ENCODE peak calls at places on chromosomes 7 and 10, in five cellular contexts. One of them, this sample, is unnamed.

GRCh38 chr10:3869036-3869435 is 84.0 kb upstream of the KLF6 start:
- DNase-seq in T-helper 2 cell treated with Interferon-gamma antibody and Interleukin-4, amounts not matched to agents 5 μg/mL and 100 μg/mL, for 36 hours: peak
- DNase-seq in substantia nigra: no peak
- DNase-seq in activated CD4-positive, alpha-beta T cell treated with anti-CD3 and anti-CD28 coated beads, Interleukin-2, amount 50 U/mL, for 24 hours: no peak
- DNase-seq in T-cell: no peak
- DNase-seq in this sample: no peak

GRCh38 chr10:102919237-102919959 is 1.3 kb downstream of the CNNM2 start:
- DNase-seq in T-cell: no peak
- DNase-seq in T-helper 2 cell treated with Interferon-gamma antibody and Interleukin-4, amounts not matched to agents 5 μg/mL and 100 μg/mL, for 36 hours: no peak
- DNase-seq in activated CD4-positive, alpha-beta T cell treated with anti-CD3 and anti-CD28 coated beads, Interleukin-2, amount 50 U/mL, for 24 hours: no peak
- DNase-seq in substantia nigra: no peak
- DNase-seq in this sample: no peak

GRCh38 chr7:76133839-76134238 is 67.9 kb upstream of the SRRM3 start:
- DNase-seq in T-cell: no peak
- DNase-seq in T-helper 2 cell treated with Interferon-gamma antibody and Interleukin-4, amounts not matched to agents 5 μg/mL and 100 μg/mL, for 36 hours: no peak
- DNase-seq in activated CD4-positive, alpha-beta T cell treated with anti-CD3 and anti-CD28 coated beads, Interleukin-2, amount 50 U/mL, for 24 hours: no peak
- DNase-seq in substantia nigra: no peak
- DNase-seq in this sample: no peak

GRCh38 chr10:125148021-125148439 is 12.3 kb downstream of the CTBP2 start:
- DNase-seq in T-cell: no peak
- DNase-seq in T-helper 2 cell treated with Interferon-gamma antibody and Interleukin-4, amounts not matched to agents 5 μg/mL and 100 μg/mL, for 36 hours: no peak
- DNase-seq in activated CD4-positive, alpha-beta T cell treated with anti-CD3 and anti-CD28 coated beads, Interleukin-2, amount 50 U/mL, for 24 hours: no peak
- DNase-seq in substantia nigra: no peak
- DNase-seq in this sample: no peak

GRCh38 chr10:77873558-77874380 is 52.8 kb downstream of the DLG5 start:
- DNase-seq in activated CD4-positive, alpha-beta T cell treated with anti-CD3 and anti-CD28 coated beads, Interleukin-2, amount 50 U/mL, for 24 hours: no peak
- DNase-seq in T-cell: peak
- DNase-seq in T-helper 2 cell treated with Interferon-gamma antibody and Interleukin-4, amounts not matched to agents 5 μg/mL and 100 μg/mL, for 36 hours: peak
- DNase-seq in substantia nigra: no peak
- DNase-seq in this sample: no peak

GRCh38 chr10:31034041-31034918 is 2.6 kb upstream of the ZNF438 start:
- DNase-seq in activated CD4-positive, alpha-beta T cell treated with anti-CD3 and anti-CD28 coated beads, Interleukin-2, amount 50 U/mL, for 24 hours: no peak
- DNase-seq in T-cell: no peak
- DNase-seq in T-helper 2 cell treated with Interferon-gamma antibody and Interleukin-4, amounts not matched to agents 5 μg/mL and 100 μg/mL, for 36 hours: no peak
- DNase-seq in substantia nigra: no peak
- DNase-seq in this sample: no peak

GRCh38 chr7:13016633-13017324 is 329.3 kb downstream of the ARL4A start:
- DNase-seq in substantia nigra: no peak
- DNase-seq in T-cell: no peak
- DNase-seq in T-helper 2 cell treated with Interferon-gamma antibody and Interleukin-4, amounts not matched to agents 5 μg/mL and 100 μg/mL, for 36 hours: no peak
- DNase-seq in activated CD4-positive, alpha-beta T cell treated with anti-CD3 and anti-CD28 coated beads, Interleukin-2, amount 50 U/mL, for 24 hours: no peak
- DNase-seq in this sample: no peak

GRCh38 chr10:86346169-86346793 is 20.3 kb downstream of the GRID1 start:
- DNase-seq in T-helper 2 cell treated with Interferon-gamma antibody and Interleukin-4, amounts not matched to agents 5 μg/mL and 100 μg/mL, for 36 hours: no peak
- DNase-seq in activated CD4-positive, alpha-beta T cell treated with anti-CD3 and anti-CD28 coated beads, Interleukin-2, amount 50 U/mL, for 24 hours: no peak
- DNase-seq in T-cell: no peak
- DNase-seq in substantia nigra: no peak
- DNase-seq in this sample: no peak

GRCh38 chr10:121436630-121437311 is 161.5 kb downstream of the FGFR2 start:
- DNase-seq in T-helper 2 cell treated with Interferon-gamma antibody and Interleukin-4, amounts not matched to agents 5 μg/mL and 100 μg/mL, for 36 hours: no peak
- DNase-seq in substantia nigra: no peak
- DNase-seq in T-cell: no peak
- DNase-seq in activated CD4-positive, alpha-beta T cell treated with anti-CD3 and anti-CD28 coated beads, Interleukin-2, amount 50 U/mL, for 24 hours: no peak
- DNase-seq in this sample: no peak

This sample was measured in T-helper 9 cell.